ENCODE peak calls at places on chromosomes 2 and 18, in five cellular contexts. Z is breast epithelium, A is neural crest cell, C is sigmoid colon, G is heart right ventricle. X is an unnamed sample.

GRCh38 chr18:44682181-44682870 is 1.6 kb downstream of the SETBP1 start:
- DNase-seq in Z (peak), A (no peak), C (peak), G (no peak), X (no peak)

GRCh38 chr18:61699397-61700090 is 193.3 kb downstream of the RNF152 start:
- DNase-seq in Z (no peak), A (no peak), C (no peak), G (no peak), X (no peak)

GRCh38 chr2:31903109-31903780 is 107.6 kb downstream of the MEMO1 start:
- DNase-seq in Z (no peak), A (no peak), C (no peak), G (no peak), X (no peak)

GRCh38 chr2:25342372-25343186 is 854 bp upstream of the DNMT3A start:
- DNase-seq in Z (peak), A (peak), C (peak), G (peak), X (peak)

GRCh38 chr2:61210332-61210981 is 48.5 kb downstream of the C2orf74 start:
- DNase-seq in Z (no peak), A (no peak), C (no peak), G (no peak), X (no peak)

GRCh38 chr2:235577404-235578330 is 83.8 kb downstream of the AGAP1 start:
- DNase-seq in Z (no peak), A (peak), C (peak), G (peak), X (no peak)

GRCh38 chr2:168738057-168738456 is 64.4 kb upstream of the NOSTRIN start:
- DNase-seq in Z (no peak), A (no peak), C (no peak), G (no peak), X (no peak)

GRCh38 chr2:9010866-9011265 is 7.4 kb upstream of the MBOAT2 start:
- DNase-seq in Z (no peak), A (no peak), C (no peak), G (no peak), X (no peak)

GRCh38 chr2:62704654-62705006 is 883 bp upstream of the EHBP1 start:
- DNase-seq in Z (no peak), A (no peak), C (no peak), G (no peak), X (no peak)

GRCh38 chr2:70574102-70574501 is 20.5 kb upstream of the TGFA start:
- DNase-seq in Z (no peak), A (no peak), C (no peak), G (no peak), X (no peak)

GRCh38 chr2:21025690-21026478 is 18.0 kb downstream of the APOB start:
- DNase-seq in Z (no peak), A (no peak), C (no peak), G (no peak), X (no peak)

GRCh38 chr18:44579028-44579692 is 101.5 kb upstream of the SETBP1 start:
- DNase-seq in Z (no peak), A (no peak), C (no peak), G (no peak), X (no peak)

GRCh38 chr2:226652983-226653765 is 146.4 kb downstream of the IRS1 start:
- DNase-seq in Z (no peak), A (no peak), C (no peak), G (no peak), X (no peak)

GRCh38 chr2:120709608-120710041 is 26.0 kb upstream of the GLI2 start:
- DNase-seq in Z (no peak), A (no peak), C (no peak), G (no peak), X (no peak)

GRCh38 chr2:31660812-31661335 is 80.1 kb upstream of the SRD5A2 start:
- DNase-seq in Z (peak), A (no peak), C (no peak), G (no peak), X (no peak)

GRCh38 chr2:160993543-160994090 is 166.6 kb upstream of the TANK start:
- DNase-seq in Z (no peak), A (no peak), C (no peak), G (no peak), X (no peak)

GRCh38 chr2:8015848-8016580 is 665.8 kb upstream of the ID2 start:
- DNase-seq in Z (no peak), A (no peak), C (no peak), G (no peak), X (no peak)

DNA sequence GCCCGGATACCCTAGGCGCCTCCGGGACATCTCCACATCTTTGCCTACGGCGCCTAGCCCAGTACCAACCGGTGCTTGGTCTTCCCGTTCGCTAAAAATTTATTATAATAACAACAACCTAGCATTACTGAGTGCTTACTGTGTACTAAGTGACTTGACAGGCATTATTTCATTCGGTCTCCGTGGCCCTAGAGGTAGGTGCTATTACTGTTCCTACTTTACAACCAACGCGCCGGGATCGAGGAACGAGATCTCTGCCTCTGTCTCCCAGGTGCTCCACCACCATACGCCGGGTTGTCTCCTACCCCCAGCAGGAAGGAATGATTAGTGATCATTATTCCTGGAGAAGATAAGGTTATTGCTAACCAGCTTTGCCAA is 657 bp upstream of the BIN1 start:
- DNase-seq in Z (no peak), A (no peak), C (peak), G (no peak), X (no peak)
- TF ChIP-seq CTCF in Z (peak), A (peak), C (peak), G (no peak), X (peak)

GRCh38 chr2:172596776-172597175 is 40.9 kb downstream of the PDK1 start:
- DNase-seq in Z (no peak), A (no peak), C (no peak), G (no peak), X (no peak)
- TF ChIP-seq CTCF in Z (no peak), A (no peak), C (no peak), G (no peak), X (no peak)

DNA sequence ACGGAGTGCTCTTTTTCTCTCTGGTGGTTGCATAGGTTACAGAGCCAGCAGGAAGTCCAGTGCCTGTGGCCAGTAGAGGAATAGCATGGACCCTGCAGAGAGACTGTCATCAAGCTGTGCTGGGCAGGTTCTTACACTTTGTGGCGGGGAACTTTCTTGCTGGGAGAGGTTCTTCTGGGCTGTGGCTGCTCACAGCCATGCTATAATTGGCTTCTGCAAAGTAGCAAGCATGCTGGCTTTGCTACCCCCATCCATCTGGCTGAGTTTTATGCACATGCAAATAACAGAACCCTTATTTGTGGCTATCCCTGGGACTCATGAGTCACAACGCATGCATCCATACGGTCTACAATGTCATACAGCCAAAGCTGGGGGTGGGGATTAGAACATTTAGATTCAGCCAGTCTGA is 68.9 kb downstream of the PLCL1 start:
- DNase-seq in Z (no peak), A (no peak), C (no peak), G (no peak), X (no peak)
- TF ChIP-seq CTCF in Z (no peak), A (no peak), C (no peak), G (no peak), X (no peak)

GRCh38 chr2:233643128-233643527 is 6.9 kb downstream of the UGT1A10 start:
- DNase-seq in Z (no peak), A (no peak), C (no peak), G (no peak), X (no peak)
- TF ChIP-seq CTCF in Z (no peak), A (peak), C (no peak), G (no peak), X (peak)

GRCh38 chr2:162073776-162074578 is at the start of gene DPP4:
- DNase-seq in Z (no peak), A (peak), C (peak), G (peak), X (peak)
- TF ChIP-seq CTCF in Z (no peak), A (no peak), C (no peak), G (no peak), X (peak)

GRCh38 chr18:8849696-8850095 is 144.3 kb downstream of the MTCL1 start:
- DNase-seq in Z (no peak), A (no peak), C (no peak), G (no peak), X (no peak)
- TF ChIP-seq CTCF in Z (no peak), A (no peak), C (no peak), G (no peak), X (no peak)

GRCh38 chr2:212406716-212407115 is 131.9 kb downstream of the ERBB4 start:
- DNase-seq in Z (no peak), A (no peak), C (no peak), G (no peak), X (no peak)

GRCh38 chr2:212398316-212398715 is 140.3 kb downstream of the ERBB4 start:
- DNase-seq in Z (no peak), A (no peak), C (no peak), G (no peak), X (no peak)

GRCh38 chr2:212402316-212402715 is 136.3 kb downstream of the ERBB4 start:
- DNase-seq in Z (no peak), A (no peak), C (no peak), G (no peak), X (no peak)
- TF ChIP-seq CTCF in Z (no peak), A (no peak), C (no peak), G (no peak), X (no peak)

GRCh38 chr2:240997856-240998705 is at the start of gene SNED1:
- DNase-seq in Z (peak), A (peak), C (peak), G (peak), X (peak)
- TF ChIP-seq CTCF in Z (no peak), A (no peak), C (no peak), G (no peak), X (no peak)